ENCODE peak calls at places on chromosomes 11 and 22, in nine cellular contexts. C is GM13976, Y is ovary, J is stomach, T is NB4, O is nephron progenitor cell, D is left ventricle myocardium inferior, W is brain microvascular endothelial cell, K is foreskin fibroblast. Z is an unnamed sample.

GRCh38 chr11:77512092-77512491 is 38.2 kb upstream of the PAK1 start:
- DNase-seq in W (no peak), Y (no peak), T (peak), C (no peak), J (no peak), D (no peak), K (no peak), O (no peak), Z (no peak)

GRCh38 chr11:36500315-36500721 is 9.8 kb downstream of the TRAF6 start:
- DNase-seq in J (no peak), C (peak), K (peak), Y (no peak), O (no peak), D (no peak), T (peak), W (peak), Z (peak)

GRCh38 chr11:65727865-65728264 is 7.3 kb upstream of the RNASEH2C start:
- DNase-seq in Y (no peak), J (no peak), W (no peak), T (no peak), C (no peak), D (no peak), O (no peak), K (no peak), Z (no peak)

GRCh38 chr11:36354221-36355003 is 58.3 kb downstream of the PRR5L start:
- DNase-seq in C (peak), W (no peak), D (no peak), O (no peak), K (peak), Y (no peak), J (no peak), T (no peak), Z (peak)

GRCh38 chr11:35786918-35787557 is 124.5 kb downstream of the TRIM44 start:
- DNase-seq in J (no peak), T (no peak), O (peak), W (peak), C (no peak), D (no peak), K (peak), Y (no peak), Z (no peak)

GRCh38 chr11:76654310-76654851 is 16.2 kb downstream of the LRRC32 start:
- DNase-seq in W (peak), Y (peak), T (no peak), K (peak), J (peak), C (no peak), O (no peak), D (peak), Z (no peak)

GRCh38 chr11:123166095-123166559 is 28.9 kb downstream of the CLMP start:
- DNase-seq in Y (peak), J (no peak), W (peak), K (peak), T (peak), O (peak), C (no peak), D (peak), Z (no peak)

GRCh38 chr11:76153609-76153949 is 52.7 kb downstream of the WNT11 start:
- DNase-seq in C (no peak), J (no peak), T (no peak), Y (no peak), D (no peak), O (no peak), W (peak), K (peak), Z (no peak)

GRCh38 chr22:24390576-24390975 is 36.8 kb upstream of the ADORA2A start:
- DNase-seq in O (no peak), T (no peak), D (no peak), C (no peak), Y (no peak), W (peak), K (peak), J (no peak), Z (no peak)

GRCh38 chr11:74226907-74227306 is 55.8 kb downstream of the PPME1 start:
- DNase-seq in D (no peak), O (no peak), K (no peak), Y (no peak), W (no peak), C (no peak), T (no peak), J (no peak), Z (no peak)

GRCh38 chr11:72864692-72865655 is 50.8 kb downstream of the ATG16L2 start:
- DNase-seq in T (no peak), K (peak), O (no peak), D (peak), C (no peak), Y (no peak), W (peak), J (no peak), Z (no peak)

GRCh38 chr11:66316849-66317251 is at the start of gene CD248:
- DNase-seq in T (peak), Y (peak), D (peak), C (no peak), O (peak), W (peak), J (no peak), K (peak), Z (no peak)

GRCh38 chr11:90629251-90629806 is 406.5 kb upstream of the CHORDC1 start:
- DNase-seq in J (no peak), Y (no peak), K (no peak), O (no peak), W (no peak), C (no peak), T (no peak), D (no peak), Z (no peak)

GRCh38 chr11:14892577-14892976 is 546 bp upstream of the CYP2R1 start:
- DNase-seq in W (no peak), T (no peak), C (no peak), Y (no peak), D (no peak), O (no peak), K (no peak), J (no peak), Z (no peak)

GRCh38 chr11:95849087-95849825 is 59.0 kb downstream of the CEP57 start:
- DNase-seq in J (peak), D (peak), C (peak), O (peak), K (peak), T (peak), Y (peak), W (peak), Z (peak)

GRCh38 chr11:48081151-48082010 is 101.0 kb downstream of the PTPRJ start:
- DNase-seq in T (peak), O (no peak), D (peak), W (peak), K (peak), J (no peak), C (no peak), Y (no peak), Z (no peak)

GRCh38 chr11:208177-208916 is 839 bp downstream of the RIC8A start:
- DNase-seq in C (peak), Y (peak), D (peak), W (peak), J (peak), K (peak), O (peak), T (peak), Z (peak)

GRCh38 chr22:19853879-19854777 is 546 bp downstream of the GNB1L start:
- DNase-seq in K (no peak), T (no peak), D (no peak), C (peak), Y (no peak), J (peak), W (no peak), O (peak), Z (peak)

GRCh38 chr22:40463727-40464126 is 93.3 kb downstream of the SGSM3 start:
- DNase-seq in K (no peak), O (no peak), J (no peak), T (peak), Y (no peak), C (peak), W (no peak), D (no peak), Z (peak)

GRCh38 chr11:116513894-116514293 is 258.9 kb downstream of the BUD13 start:
- DNase-seq in C (peak), W (peak), J (no peak), D (peak), T (peak), K (peak), Y (no peak), O (peak), Z (peak)

GRCh38 chr11:119359365-119360229 is 13.1 kb upstream of the MFRP start:
- DNase-seq in W (no peak), J (no peak), D (no peak), Y (no peak), C (no peak), T (no peak), K (no peak), O (no peak), Z (no peak)

GRCh38 chr11:128503231-128503991 is 83.9 kb downstream of the ETS1 start:
- DNase-seq in O (no peak), W (peak), T (no peak), Y (no peak), D (no peak), C (no peak), J (no peak), K (peak), Z (no peak)

GRCh38 chr22:48719978-48720661 is 1107.6 kb downstream of the BRD1 start:
- DNase-seq in J (no peak), Y (no peak), O (peak), T (peak), D (peak), W (no peak), C (no peak), K (no peak), Z (no peak)

GRCh38 chr11:97428247-97428646 is 1038.4 kb downstream of the JRKL start:
- DNase-seq in C (no peak), W (no peak), K (no peak), J (no peak), O (no peak), Y (no peak), T (no peak), D (no peak), Z (no peak)

DNA sequence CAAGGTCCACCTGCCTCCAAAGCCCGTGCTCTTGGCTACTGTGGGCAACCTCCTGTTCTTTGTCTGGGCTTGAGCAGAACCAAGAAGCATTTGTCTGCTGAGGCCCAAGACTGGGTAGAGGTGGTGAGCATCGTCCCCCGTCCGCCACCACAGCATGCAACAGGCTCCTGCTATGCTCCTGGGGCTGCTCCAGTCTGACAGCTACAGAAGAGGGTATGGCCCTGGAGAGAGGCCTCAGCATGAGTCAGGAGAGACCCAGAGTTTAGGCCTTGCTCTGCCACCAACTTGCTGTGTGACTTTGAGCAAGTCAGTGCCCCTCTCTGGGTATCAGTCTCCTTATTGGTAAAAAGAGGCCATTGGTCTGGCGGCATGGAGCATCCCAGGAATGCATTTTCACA is 91.2 kb downstream of the TP53I11 start:
- DNase-seq in K (no peak), C (no peak), J (no peak), T (no peak), W (no peak), Y (no peak), D (no peak), O (no peak), Z (no peak)
- TF ChIP-seq CTCF in K (no peak), C (no peak), J (no peak), T (no peak), W (no peak), Y (no peak), D (no peak), O (no peak), Z (no peak)

GRCh38 chr11:57761301-57762234 is at the start of gene CTNND1:
- DNase-seq in T (peak), Y (peak), D (peak), O (peak), K (peak), J (peak), C (peak), W (peak), Z (peak)
- TF ChIP-seq CTCF in T (no peak), Y (no peak), D (no peak), O (no peak), K (no peak), J (no peak), C (no peak), W (no peak), Z (no peak)

GRCh38 chr11:17564687-17565042 is 17.6 kb downstream of the OTOG start:
- DNase-seq in C (no peak), O (no peak), T (peak), W (no peak), D (no peak), J (no peak), Y (no peak), K (no peak), Z (no peak)
- TF ChIP-seq CTCF in C (no peak), O (peak), T (peak), W (peak), D (no peak), J (no peak), Y (no peak), K (no peak), Z (no peak)

GRCh38 chr22:35037089-35037488 is 28.9 kb upstream of the ISX start:
- DNase-seq in J (no peak), T (peak), W (no peak), O (no peak), Y (no peak), C (no peak), K (no peak), D (no peak), Z (no peak)
- TF ChIP-seq CTCF in J (no peak), T (peak), W (peak), O (peak), Y (no peak), C (no peak), K (peak), D (no peak), Z (peak)

DNA sequence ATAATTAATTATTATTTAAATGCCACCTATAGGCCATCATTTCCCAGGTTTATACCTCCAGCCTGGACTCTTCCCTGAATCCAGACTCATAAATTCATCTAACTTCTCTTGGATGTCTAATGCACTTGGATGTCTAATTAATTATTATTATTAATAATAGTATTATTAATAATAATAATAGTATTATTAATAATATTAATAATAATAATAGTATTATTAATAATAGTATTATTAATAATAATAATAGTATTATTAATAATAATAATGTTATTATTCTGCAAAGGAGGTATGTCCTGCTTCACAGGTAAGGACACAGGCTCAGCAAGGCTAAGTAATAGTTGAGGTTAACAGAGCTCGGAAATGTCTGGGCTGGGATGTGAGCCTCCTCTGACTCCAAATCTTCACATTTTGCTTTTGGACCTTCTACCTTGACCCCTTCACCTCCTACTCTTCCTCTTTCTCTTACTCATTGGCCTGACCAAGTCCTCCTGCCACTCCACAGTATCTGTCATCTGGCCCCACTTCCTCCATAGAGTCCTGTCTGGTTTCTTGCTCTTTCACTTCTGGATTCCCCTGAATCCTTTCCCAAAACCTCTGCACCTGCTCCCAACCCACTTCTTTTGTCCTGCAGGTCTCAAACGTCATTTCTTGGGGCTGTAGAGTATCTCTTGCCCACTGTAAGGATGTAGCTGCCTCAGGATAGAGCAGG is 8.0 kb downstream of the RIBC2 start:
- DNase-seq in D (no peak), K (no peak), C (no peak), T (peak), Y (no peak), J (no peak), W (no peak), O (no peak), Z (no peak)
- TF ChIP-seq CTCF in D (no peak), K (no peak), C (no peak), T (no peak), Y (no peak), J (no peak), W (no peak), O (no peak), Z (no peak)

GRCh38 chr22:23240639-23241389 is 60.5 kb downstream of the BCR start:
- DNase-seq in J (peak), O (no peak), W (no peak), D (no peak), C (no peak), T (peak), Y (no peak), K (peak), Z (no peak)
- TF ChIP-seq CTCF in J (no peak), O (no peak), W (peak), D (peak), C (no peak), T (peak), Y (no peak), K (peak), Z (peak)

DNA sequence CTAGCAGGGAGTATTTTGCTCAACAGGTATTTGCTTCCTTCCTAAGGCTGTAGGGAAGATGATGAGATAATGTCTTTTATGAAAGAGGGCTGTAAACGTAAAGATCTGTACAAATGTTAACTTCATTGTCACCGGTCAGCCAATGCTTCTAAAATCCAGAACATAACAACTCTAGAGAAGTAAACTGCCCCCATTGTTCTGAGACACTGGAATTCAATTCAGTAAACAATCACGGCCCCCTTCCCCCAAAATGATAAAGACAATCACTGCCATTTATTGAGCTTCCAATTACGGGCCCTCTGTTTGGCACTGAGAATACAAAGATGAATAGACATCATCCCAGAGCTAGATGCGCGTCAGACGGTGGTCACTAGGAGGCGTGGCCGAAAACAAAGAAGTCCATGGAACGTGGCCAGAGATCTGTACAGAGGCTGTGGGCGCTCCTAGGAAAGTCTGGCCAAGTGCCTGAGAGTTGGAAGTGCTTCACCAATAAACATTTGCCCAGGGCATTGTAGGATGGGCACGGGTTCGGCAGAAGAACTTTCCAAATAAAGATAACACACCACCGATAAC is 576 bp downstream of the TMEM258 start:
- DNase-seq in Y (peak), J (peak), W (peak), O (peak), T (peak), C (no peak), K (peak), D (peak), Z (no peak)
- TF ChIP-seq CTCF in Y (no peak), J (no peak), W (peak), O (no peak), T (no peak), C (no peak), K (no peak), D (no peak), Z (peak)

GRCh38 chr11:12411806-12412727 is 34.7 kb downstream of the PARVA start:
- DNase-seq in O (peak), K (peak), W (peak), T (peak), Y (peak), C (peak), D (peak), J (peak), Z (peak)

GRCh38 chr11:12408156-12408770 is 30.9 kb downstream of the PARVA start:
- DNase-seq in D (no peak), W (no peak), Y (no peak), O (no peak), K (no peak), C (no peak), J (no peak), T (no peak), Z (no peak)

GRCh38 chr11:12409621-12410005 is 32.2 kb downstream of the PARVA start:
- DNase-seq in T (no peak), K (peak), W (no peak), D (no peak), C (no peak), Y (no peak), O (no peak), J (no peak), Z (no peak)

GRCh38 chr11:12411395-12411794 is 34.0 kb downstream of the PARVA start:
- DNase-seq in D (no peak), C (no peak), O (no peak), K (no peak), J (no peak), W (no peak), T (no peak), Y (no peak), Z (no peak)

DNA sequence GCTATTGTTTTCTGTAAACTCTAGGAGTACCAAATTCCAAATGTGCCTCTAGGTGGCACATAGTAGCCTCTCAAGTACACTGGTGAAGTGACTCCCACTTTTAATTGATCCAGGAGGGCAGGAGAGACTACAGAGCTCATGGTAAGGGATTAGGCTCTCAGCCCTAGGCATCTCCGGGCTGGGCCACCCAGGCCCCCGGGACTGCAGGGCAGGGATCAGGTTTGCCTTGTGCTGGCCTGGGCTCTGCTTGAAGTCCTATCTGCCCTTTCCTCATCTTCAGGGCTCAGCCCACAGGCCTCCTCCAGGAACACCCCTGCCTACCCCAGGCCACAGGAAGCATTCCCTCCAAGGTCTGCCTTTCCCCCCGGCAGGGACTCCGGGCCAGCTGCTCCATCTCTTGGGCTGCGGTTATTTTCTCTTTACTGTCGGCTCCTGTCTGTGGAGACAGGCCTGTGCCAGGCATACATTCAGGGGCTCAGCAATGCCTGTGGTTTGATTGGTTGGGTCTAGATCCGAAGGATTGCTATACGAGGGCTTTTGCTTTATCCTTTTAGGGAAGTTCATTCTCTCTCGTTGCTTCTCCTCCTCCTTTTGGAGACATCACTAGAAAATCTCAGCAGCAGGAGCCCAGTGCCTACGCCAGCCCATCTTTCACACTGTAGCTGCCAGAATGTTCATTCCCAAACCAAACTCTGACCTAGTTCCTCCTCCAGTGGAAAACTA is 32.8 kb downstream of the PARVA start:
- DNase-seq in Y (peak), D (no peak), O (no peak), T (peak), K (peak), C (no peak), W (no peak), J (no peak), Z (no peak)
- TF ChIP-seq CTCF in Y (no peak), D (peak), O (no peak), T (peak), K (peak), C (no peak), W (peak), J (no peak), Z (no peak)

DNA sequence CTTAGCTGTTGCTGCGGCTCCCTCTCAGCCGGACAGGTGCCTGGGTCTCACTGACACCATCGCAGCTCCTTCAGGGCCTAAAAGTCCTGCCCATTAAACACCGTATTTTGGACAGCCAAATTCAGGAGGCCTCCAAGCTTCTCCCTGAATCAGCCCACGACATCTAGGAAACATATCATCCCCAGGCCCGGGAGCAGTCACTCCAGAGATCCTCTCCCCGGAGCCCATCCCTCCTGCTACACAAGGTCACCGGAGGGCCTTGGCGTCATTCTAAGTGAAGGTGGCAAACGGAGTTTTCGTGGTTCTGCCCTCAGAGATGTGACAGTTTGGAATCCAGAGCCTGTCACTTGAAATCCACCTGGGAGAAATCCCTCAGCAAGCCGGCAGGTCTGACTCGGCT is 232.5 kb downstream of the TBC1D22A start:
- DNase-seq in C (no peak), K (no peak), Y (no peak), T (no peak), O (no peak), W (no peak), D (no peak), J (peak), Z (no peak)
- TF ChIP-seq CTCF in C (no peak), K (no peak), Y (no peak), T (no peak), O (no peak), W (no peak), D (no peak), J (no peak), Z (no peak)

GRCh38 chr11:57763568-57763967 is 2.0 kb downstream of the CTNND1 start:
- DNase-seq in O (no peak), K (peak), D (no peak), T (no peak), C (no peak), Y (no peak), W (peak), J (no peak), Z (no peak)
- TF ChIP-seq CTCF in O (no peak), K (peak), D (peak), T (no peak), C (no peak), Y (no peak), W (peak), J (no peak), Z (no peak)

Z was measured in GM10248.